ENCODE peak calls at places on chromosomes 7 and 10, in eight cellular contexts. One of them, this sample, is unnamed.

GRCh38 chr7:131745645-131746248 is 189.3 kb upstream of the PODXL start:
- DNase-seq in AG04450: no peak
- DNase-seq in osteocyte: no peak
- DNase-seq in GM06990: no peak
- DNase-seq in NB4: peak; percentile 48
- DNase-seq in GM20000: no peak
- DNase-seq in astrocyte of the cerebellum: peak; percentile 31
- DNase-seq in GM23338: peak; percentile 87
- DNase-seq in this sample: peak; percentile 94

GRCh38 chr7:42605800-42606199 is 306.1 kb downstream of the C7orf25 start:
- DNase-seq in AG04450: no peak
- DNase-seq in osteocyte: no peak
- DNase-seq in GM06990: no peak
- DNase-seq in NB4: no peak
- DNase-seq in GM20000: no peak
- DNase-seq in astrocyte of the cerebellum: no peak
- DNase-seq in GM23338: no peak
- DNase-seq in this sample: no peak

GRCh38 chr7:137978464-137979237 is 23.2 kb downstream of the CREB3L2 start:
- DNase-seq in AG04450: peak; percentile 89
- DNase-seq in osteocyte: no peak
- DNase-seq in GM06990: no peak
- DNase-seq in NB4: peak; percentile 55
- DNase-seq in GM20000: no peak
- DNase-seq in astrocyte of the cerebellum: peak; percentile 82
- DNase-seq in GM23338: no peak
- DNase-seq in this sample: no peak

GRCh38 chr10:129951251-129951808 is 12.7 kb downstream of the EBF3 start:
- DNase-seq in AG04450: no peak
- DNase-seq in osteocyte: no peak
- DNase-seq in GM06990: no peak
- DNase-seq in NB4: no peak
- DNase-seq in GM20000: no peak
- DNase-seq in astrocyte of the cerebellum: no peak
- DNase-seq in GM23338: no peak
- DNase-seq in this sample: no peak

GRCh38 chr7:77575187-77575586 is 38.1 kb downstream of the PTPN12 start:
- DNase-seq in AG04450: no peak
- DNase-seq in osteocyte: no peak
- DNase-seq in GM06990: no peak
- DNase-seq in NB4: peak; percentile 68
- DNase-seq in GM20000: no peak
- DNase-seq in astrocyte of the cerebellum: no peak
- DNase-seq in GM23338: no peak
- DNase-seq in this sample: no peak

GRCh38 chr10:132494831-132495230 is 42.8 kb upstream of the INPP5A start:
- DNase-seq in AG04450: no peak
- DNase-seq in osteocyte: no peak
- DNase-seq in GM06990: no peak
- DNase-seq in NB4: no peak
- DNase-seq in GM20000: no peak
- DNase-seq in astrocyte of the cerebellum: no peak
- DNase-seq in GM23338: no peak
- DNase-seq in this sample: no peak

GRCh38 chr10:125006921-125007391 is 65.0 kb downstream of the ZRANB1 start:
- DNase-seq in AG04450: no peak
- DNase-seq in osteocyte: no peak
- DNase-seq in GM06990: no peak
- DNase-seq in NB4: no peak
- DNase-seq in GM20000: no peak
- DNase-seq in astrocyte of the cerebellum: no peak
- DNase-seq in GM23338: no peak
- DNase-seq in this sample: no peak

GRCh38 chr7:20558963-20559716 is 56.3 kb upstream of the ABCB5 start:
- DNase-seq in AG04450: no peak
- DNase-seq in osteocyte: no peak
- DNase-seq in GM06990: no peak
- DNase-seq in NB4: no peak
- DNase-seq in GM20000: no peak
- DNase-seq in astrocyte of the cerebellum: no peak
- DNase-seq in GM23338: no peak
- DNase-seq in this sample: no peak

GRCh38 chr10:128096486-128097199 is 29.6 kb downstream of the MKI67 start:
- DNase-seq in AG04450: no peak
- DNase-seq in osteocyte: peak; percentile 60
- DNase-seq in GM06990: no peak
- DNase-seq in NB4: peak; percentile 53
- DNase-seq in GM20000: no peak
- DNase-seq in astrocyte of the cerebellum: no peak
- DNase-seq in GM23338: no peak
- DNase-seq in this sample: no peak

DNA sequence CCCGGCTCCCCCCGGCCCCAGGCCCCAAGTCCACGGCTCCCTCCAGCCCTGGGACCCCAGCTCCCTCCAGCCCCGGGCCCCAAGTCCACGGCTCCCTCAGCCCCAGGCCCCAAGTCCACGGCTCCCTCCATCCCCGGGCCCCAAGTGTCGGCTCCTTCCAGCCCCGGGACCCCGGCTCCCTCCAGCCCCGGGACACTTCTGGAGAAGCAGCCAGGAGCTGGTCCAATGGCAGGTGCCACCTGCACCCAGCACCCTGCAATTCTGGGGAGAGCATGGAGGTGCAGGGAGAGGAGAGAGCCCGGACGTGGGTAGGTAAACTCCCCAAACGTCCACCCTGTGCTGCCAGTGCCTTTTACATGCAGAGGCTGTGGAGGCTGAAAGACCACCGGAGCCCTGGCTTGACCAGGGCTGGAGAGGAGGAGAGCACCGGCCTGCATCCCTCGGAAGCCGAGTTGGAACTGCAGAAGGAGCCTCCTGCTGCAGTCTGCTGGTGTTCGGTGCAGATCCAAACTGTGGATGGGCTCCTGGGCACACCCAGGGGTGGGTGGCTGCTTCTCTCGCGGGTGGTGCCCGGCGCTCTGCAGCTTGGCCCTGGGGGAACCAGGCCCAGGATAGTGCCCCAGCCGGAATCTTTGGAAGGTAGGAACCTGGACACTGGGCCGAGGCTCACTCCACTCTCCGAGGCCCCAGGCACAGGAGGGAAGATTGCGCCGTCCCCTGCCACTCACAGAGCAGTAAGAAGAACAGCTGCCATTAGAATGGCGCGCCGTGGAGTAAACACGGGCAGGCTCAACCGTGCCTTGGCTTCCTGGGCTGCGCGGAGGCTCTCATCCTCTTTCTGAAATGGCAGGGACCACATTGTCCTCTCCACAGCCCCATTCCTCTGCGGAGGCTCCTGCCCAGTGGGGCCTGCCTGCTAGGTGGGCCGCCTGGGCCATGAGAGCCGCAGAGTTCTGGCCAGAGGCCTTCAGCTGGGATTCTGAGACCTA is 14.7 kb downstream of the SHH start:
- DNase-seq in AG04450: no peak
- DNase-seq in osteocyte: no peak
- DNase-seq in GM06990: no peak
- DNase-seq in NB4: no peak
- DNase-seq in GM20000: no peak
- DNase-seq in astrocyte of the cerebellum: no peak
- DNase-seq in GM23338: peak; percentile 57
- DNase-seq in this sample: no peak
- TF ChIP-seq CTCF in AG04450: no peak
- TF ChIP-seq CTCF in osteocyte: no peak
- TF ChIP-seq CTCF in GM06990: no peak
- TF ChIP-seq CTCF in NB4: no peak
- TF ChIP-seq CTCF in GM20000: no peak
- TF ChIP-seq CTCF in astrocyte of the cerebellum: no peak
- TF ChIP-seq CTCF in GM23338: no peak
- TF ChIP-seq CTCF in this sample: no peak

GRCh38 chr10:92849234-92849525 is 860 bp downstream of the EXOC6 start:
- DNase-seq in AG04450: no peak
- DNase-seq in osteocyte: no peak
- DNase-seq in GM06990: no peak
- DNase-seq in NB4: no peak
- DNase-seq in GM20000: no peak
- DNase-seq in astrocyte of the cerebellum: no peak
- DNase-seq in GM23338: no peak
- DNase-seq in this sample: no peak

GRCh38 chr10:92848037-92848440 is 281 bp upstream of the EXOC6 start:
- DNase-seq in AG04450: no peak
- DNase-seq in osteocyte: no peak
- DNase-seq in GM06990: no peak
- DNase-seq in NB4: no peak
- DNase-seq in GM20000: no peak
- DNase-seq in astrocyte of the cerebellum: no peak
- DNase-seq in GM23338: no peak
- DNase-seq in this sample: no peak

GRCh38 chr10:92849576-92850090 is 1.3 kb downstream of the EXOC6 start:
- DNase-seq in AG04450: no peak
- DNase-seq in osteocyte: no peak
- DNase-seq in GM06990: no peak
- DNase-seq in NB4: peak; percentile 25
- DNase-seq in GM20000: no peak
- DNase-seq in astrocyte of the cerebellum: no peak
- DNase-seq in GM23338: no peak
- DNase-seq in this sample: no peak

GRCh38 chr10:92847185-92847864 is 995 bp upstream of the EXOC6 start:
- DNase-seq in AG04450: no peak
- DNase-seq in osteocyte: no peak
- DNase-seq in GM06990: no peak
- DNase-seq in NB4: peak; percentile 91
- DNase-seq in GM20000: no peak
- DNase-seq in astrocyte of the cerebellum: no peak
- DNase-seq in GM23338: no peak
- DNase-seq in this sample: no peak

DNA sequence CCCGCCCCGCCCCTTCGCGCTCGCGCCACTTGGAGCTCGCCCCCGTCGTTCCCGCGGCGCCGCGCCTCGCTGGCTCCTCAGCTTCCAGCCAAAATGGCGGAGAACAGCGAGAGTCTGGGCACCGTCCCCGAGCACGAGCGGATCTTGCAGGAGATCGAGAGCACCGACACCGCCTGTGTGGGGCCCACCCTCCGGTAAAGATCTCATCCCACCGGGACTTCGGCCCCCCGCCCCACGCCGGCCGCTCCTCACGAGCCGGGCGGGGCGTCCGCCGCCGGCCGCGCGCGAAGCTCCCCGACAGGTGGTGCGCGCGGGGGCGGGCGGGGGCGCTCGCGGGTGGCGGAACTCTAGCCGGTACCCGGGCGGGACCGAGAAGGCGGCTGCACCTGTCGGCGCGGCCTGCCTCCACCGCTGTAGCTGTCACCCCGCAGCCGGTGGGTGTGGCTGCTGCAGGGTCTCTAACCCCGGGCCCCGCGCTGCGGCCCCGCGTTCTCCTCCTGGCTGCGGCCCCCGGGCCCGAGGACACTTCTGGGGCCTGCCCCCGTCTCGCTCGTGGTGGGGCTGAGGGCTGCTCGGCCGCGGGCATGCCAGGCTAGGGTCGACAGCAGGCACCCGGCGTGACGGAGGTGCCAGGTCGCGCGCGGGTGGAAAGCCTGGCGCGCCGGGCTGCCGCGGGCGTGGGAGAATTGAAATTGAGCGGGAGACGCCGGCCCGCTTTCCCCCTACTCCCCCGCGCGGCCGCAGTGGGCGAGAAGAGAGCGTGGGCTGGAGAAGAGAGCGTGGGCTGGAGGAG is at the start of gene EXOC6:
- DNase-seq in AG04450: no peak
- DNase-seq in osteocyte: peak; percentile 91
- DNase-seq in GM06990: peak; percentile 90
- DNase-seq in NB4: peak; percentile 92
- DNase-seq in GM20000: peak; percentile 95
- DNase-seq in astrocyte of the cerebellum: peak; percentile 36
- DNase-seq in GM23338: peak; percentile 85
- DNase-seq in this sample: peak; percentile 90
- TF ChIP-seq CTCF in AG04450: peak; percentile 9
- TF ChIP-seq CTCF in osteocyte: no peak
- TF ChIP-seq CTCF in GM06990: no peak
- TF ChIP-seq CTCF in NB4: no peak
- TF ChIP-seq CTCF in GM20000: no peak
- TF ChIP-seq CTCF in astrocyte of the cerebellum: no peak
- TF ChIP-seq CTCF in GM23338: no peak
- TF ChIP-seq CTCF in this sample: peak; percentile 29

DNA sequence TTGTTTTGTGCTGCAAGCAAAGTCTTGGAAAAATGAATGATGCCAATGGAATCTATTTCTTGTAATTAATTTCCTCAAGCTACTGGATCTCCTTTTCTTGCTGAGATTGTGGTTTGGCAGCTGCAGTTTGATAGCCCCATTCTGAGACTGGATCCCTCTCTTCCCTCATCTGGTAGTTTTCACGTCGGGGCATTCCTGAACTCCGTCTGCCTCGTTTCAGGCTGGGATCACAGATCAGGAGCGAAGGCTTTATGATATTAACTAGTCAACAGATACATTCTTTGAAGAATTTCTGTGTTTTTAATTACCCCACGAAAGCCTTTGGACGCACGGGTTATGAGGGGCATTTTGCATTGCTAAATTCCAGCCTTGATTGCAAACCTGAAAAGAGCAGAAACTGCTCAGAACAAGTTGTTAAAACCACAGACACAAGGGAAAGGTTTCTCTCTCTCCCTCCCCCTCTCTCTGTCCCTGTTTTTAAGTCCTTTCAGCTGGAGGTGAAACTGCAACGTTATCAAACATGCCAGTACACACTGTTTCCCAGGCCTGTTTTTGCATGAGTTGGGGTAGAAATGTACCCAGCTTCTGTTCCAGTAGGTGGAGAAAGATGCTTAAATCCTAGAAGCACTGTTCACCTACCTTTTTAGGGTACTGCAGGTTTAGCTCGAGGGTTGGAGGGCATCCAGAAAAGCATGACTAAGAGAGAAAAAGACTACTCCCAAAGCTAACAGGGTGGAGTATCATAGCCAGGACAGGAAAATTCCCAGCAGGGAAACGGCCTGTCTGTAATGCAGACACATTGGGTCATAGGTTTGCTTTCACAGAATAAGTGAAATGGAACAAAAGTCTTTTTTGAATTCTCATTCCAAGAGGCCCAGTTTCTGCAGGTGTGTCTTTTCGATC is 124.3 kb downstream of the CUX1 start:
- DNase-seq in AG04450: no peak
- DNase-seq in osteocyte: no peak
- DNase-seq in GM06990: no peak
- DNase-seq in NB4: no peak
- DNase-seq in GM20000: no peak
- DNase-seq in astrocyte of the cerebellum: peak; percentile 40
- DNase-seq in GM23338: no peak
- DNase-seq in this sample: no peak
- TF ChIP-seq CTCF in AG04450: no peak
- TF ChIP-seq CTCF in osteocyte: no peak
- TF ChIP-seq CTCF in GM06990: no peak
- TF ChIP-seq CTCF in NB4: no peak
- TF ChIP-seq CTCF in GM20000: no peak
- TF ChIP-seq CTCF in astrocyte of the cerebellum: no peak
- TF ChIP-seq CTCF in GM23338: no peak
- TF ChIP-seq CTCF in this sample: no peak

DNA sequence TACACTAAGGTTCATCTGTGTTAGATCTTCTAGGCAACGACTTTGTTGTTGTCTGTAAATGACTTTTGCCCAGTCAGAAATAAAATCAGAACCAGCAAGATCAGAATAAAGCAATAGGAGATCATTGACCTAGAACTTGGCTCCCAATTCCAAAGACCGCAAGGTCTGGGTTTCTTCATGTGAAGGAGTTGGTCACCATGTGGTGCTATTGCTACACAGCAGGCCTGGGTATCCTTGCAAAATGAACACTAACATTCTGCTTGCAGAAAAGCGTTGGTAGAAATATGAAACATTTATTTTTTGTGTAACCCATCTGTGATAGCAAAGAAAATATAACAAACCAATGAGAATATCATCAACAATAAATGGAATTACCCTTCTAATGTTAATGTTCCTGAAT is 831.0 kb downstream of the NXPH1 start:
- DNase-seq in AG04450: no peak
- DNase-seq in osteocyte: no peak
- DNase-seq in GM06990: no peak
- DNase-seq in NB4: no peak
- DNase-seq in GM20000: no peak
- DNase-seq in astrocyte of the cerebellum: no peak
- DNase-seq in GM23338: no peak
- DNase-seq in this sample: no peak
- TF ChIP-seq CTCF in AG04450: no peak
- TF ChIP-seq CTCF in osteocyte: peak; percentile 38
- TF ChIP-seq CTCF in GM06990: no peak
- TF ChIP-seq CTCF in NB4: no peak
- TF ChIP-seq CTCF in GM20000: no peak
- TF ChIP-seq CTCF in astrocyte of the cerebellum: no peak
- TF ChIP-seq CTCF in GM23338: peak; percentile 12
- TF ChIP-seq CTCF in this sample: peak; percentile 48

This sample was measured in endodermal cell.